ENCODE peak calls at places on chromosomes 2 and 18, in five cellular contexts. One of them, this sample, is unnamed.

GRCh38 chr18:45517181-45517741 is 98.0 kb upstream of the SLC14A2 start:
- DNase-seq in HFFc6: no peak
- DNase-seq in adrenal gland: peak; percentile 17
- DNase-seq in endothelial cell: no peak
- DNase-seq in CD8-positive, alpha-beta T cell: no peak
- DNase-seq in this sample: no peak

GRCh38 chr2:238925281-238925680 is 77.4 kb downstream of the TWIST2 start:
- DNase-seq in HFFc6: no peak
- DNase-seq in adrenal gland: no peak
- DNase-seq in endothelial cell: no peak
- DNase-seq in CD8-positive, alpha-beta T cell: no peak
- DNase-seq in this sample: no peak

GRCh38 chr18:1663879-1664705 is 759.4 kb downstream of the ADCYAP1 start:
- DNase-seq in HFFc6: no peak
- DNase-seq in adrenal gland: peak; percentile 33
- DNase-seq in endothelial cell: peak; percentile 75
- DNase-seq in CD8-positive, alpha-beta T cell: no peak
- DNase-seq in this sample: peak; percentile 22

GRCh38 chr18:22332590-22332989 is 85.1 kb downstream of the CTAGE1 start:
- DNase-seq in HFFc6: no peak
- DNase-seq in adrenal gland: no peak
- DNase-seq in endothelial cell: peak; percentile 24
- DNase-seq in CD8-positive, alpha-beta T cell: no peak
- DNase-seq in this sample: no peak

GRCh38 chr2:30428827-30429461 is 18.1 kb upstream of the LCLAT1 start:
- DNase-seq in HFFc6: no peak
- DNase-seq in adrenal gland: no peak
- DNase-seq in endothelial cell: no peak
- DNase-seq in CD8-positive, alpha-beta T cell: no peak
- DNase-seq in this sample: no peak

GRCh38 chr2:74564222-74564621 is 9.7 kb downstream of the DOK1 start:
- DNase-seq in HFFc6: peak; percentile 41
- DNase-seq in adrenal gland: no peak
- DNase-seq in endothelial cell: no peak
- DNase-seq in CD8-positive, alpha-beta T cell: no peak
- DNase-seq in this sample: no peak

GRCh38 chr18:8839285-8839684 is 133.9 kb downstream of the MTCL1 start:
- DNase-seq in HFFc6: no peak
- DNase-seq in adrenal gland: no peak
- DNase-seq in endothelial cell: no peak
- DNase-seq in CD8-positive, alpha-beta T cell: no peak
- DNase-seq in this sample: no peak

GRCh38 chr18:59323931-59324622 is 5.6 kb upstream of the CPLX4 start:
- DNase-seq in HFFc6: peak; percentile 49
- DNase-seq in adrenal gland: no peak
- DNase-seq in endothelial cell: no peak
- DNase-seq in CD8-positive, alpha-beta T cell: no peak
- DNase-seq in this sample: no peak

GRCh38 chr2:37654419-37654818 is 17.0 kb downstream of the CDC42EP3 start:
- DNase-seq in HFFc6: no peak
- DNase-seq in adrenal gland: no peak
- DNase-seq in endothelial cell: no peak
- DNase-seq in CD8-positive, alpha-beta T cell: no peak
- DNase-seq in this sample: no peak

GRCh38 chr2:5696741-5697521 is 4.7 kb downstream of the SOX11 start:
- DNase-seq in HFFc6: no peak
- DNase-seq in adrenal gland: no peak
- DNase-seq in endothelial cell: peak; percentile 62
- DNase-seq in CD8-positive, alpha-beta T cell: no peak
- DNase-seq in this sample: peak; percentile 39

GRCh38 chr2:224410946-224411561 is 9.1 kb upstream of the FAM124B start:
- DNase-seq in HFFc6: peak; percentile 25
- DNase-seq in adrenal gland: no peak
- DNase-seq in endothelial cell: no peak
- DNase-seq in CD8-positive, alpha-beta T cell: no peak
- DNase-seq in this sample: no peak

DNA sequence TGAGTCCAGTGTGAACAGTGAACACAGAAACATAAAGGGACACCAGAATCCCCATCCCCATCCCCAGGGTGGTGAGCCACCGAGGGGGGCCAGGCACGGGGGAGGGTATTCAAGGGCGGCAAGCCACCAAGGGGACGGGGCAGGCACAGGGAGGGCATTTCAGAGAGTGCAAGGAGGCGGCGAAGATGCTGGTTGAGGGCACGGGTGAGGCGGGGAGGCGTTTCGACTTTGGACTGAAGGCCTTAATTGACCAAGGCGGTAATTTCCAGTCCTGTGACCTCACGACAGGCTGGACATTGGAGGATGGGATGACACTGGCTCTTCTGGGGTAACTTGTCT is 70.4 kb downstream of the ODC1 start:
- DNase-seq in HFFc6: no peak
- DNase-seq in adrenal gland: no peak
- DNase-seq in endothelial cell: no peak
- DNase-seq in CD8-positive, alpha-beta T cell: no peak
- DNase-seq in this sample: no peak
- TF ChIP-seq CTCF in HFFc6: no peak
- TF ChIP-seq CTCF in adrenal gland: no peak
- TF ChIP-seq CTCF in endothelial cell: no peak
- TF ChIP-seq CTCF in CD8-positive, alpha-beta T cell: no peak
- TF ChIP-seq CTCF in this sample: no peak

DNA sequence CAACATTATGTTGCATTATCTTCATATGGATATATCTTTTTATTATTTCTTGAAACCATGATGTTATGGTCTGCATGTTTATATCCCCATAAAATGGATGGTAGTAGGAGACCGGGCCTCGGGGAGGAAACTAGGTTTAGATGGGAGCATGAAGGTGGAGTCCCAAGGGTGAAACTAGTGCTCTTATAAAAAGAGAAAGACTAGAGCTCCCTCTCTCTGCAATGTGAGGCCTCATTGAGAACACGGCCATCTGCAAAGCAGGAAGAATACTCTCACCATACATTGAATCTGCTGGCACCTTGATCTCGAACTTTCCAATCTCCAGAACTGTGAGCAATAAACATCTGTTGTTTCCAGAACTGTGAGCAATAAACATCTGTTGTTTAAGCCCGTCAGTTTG is 64.0 kb downstream of the NXPH2 start:
- DNase-seq in HFFc6: no peak
- DNase-seq in adrenal gland: no peak
- DNase-seq in endothelial cell: no peak
- DNase-seq in CD8-positive, alpha-beta T cell: no peak
- DNase-seq in this sample: no peak
- TF ChIP-seq CTCF in HFFc6: no peak
- TF ChIP-seq CTCF in adrenal gland: no peak
- TF ChIP-seq CTCF in endothelial cell: no peak
- TF ChIP-seq CTCF in CD8-positive, alpha-beta T cell: no peak
- TF ChIP-seq CTCF in this sample: no peak

GRCh38 chr2:129661942-129662341 is 317.5 kb upstream of the RAB6C start:
- DNase-seq in HFFc6: no peak
- DNase-seq in adrenal gland: no peak
- DNase-seq in endothelial cell: no peak
- DNase-seq in CD8-positive, alpha-beta T cell: no peak
- DNase-seq in this sample: no peak
- TF ChIP-seq CTCF in HFFc6: no peak
- TF ChIP-seq CTCF in adrenal gland: no peak
- TF ChIP-seq CTCF in endothelial cell: no peak
- TF ChIP-seq CTCF in CD8-positive, alpha-beta T cell: no peak
- TF ChIP-seq CTCF in this sample: no peak

DNA sequence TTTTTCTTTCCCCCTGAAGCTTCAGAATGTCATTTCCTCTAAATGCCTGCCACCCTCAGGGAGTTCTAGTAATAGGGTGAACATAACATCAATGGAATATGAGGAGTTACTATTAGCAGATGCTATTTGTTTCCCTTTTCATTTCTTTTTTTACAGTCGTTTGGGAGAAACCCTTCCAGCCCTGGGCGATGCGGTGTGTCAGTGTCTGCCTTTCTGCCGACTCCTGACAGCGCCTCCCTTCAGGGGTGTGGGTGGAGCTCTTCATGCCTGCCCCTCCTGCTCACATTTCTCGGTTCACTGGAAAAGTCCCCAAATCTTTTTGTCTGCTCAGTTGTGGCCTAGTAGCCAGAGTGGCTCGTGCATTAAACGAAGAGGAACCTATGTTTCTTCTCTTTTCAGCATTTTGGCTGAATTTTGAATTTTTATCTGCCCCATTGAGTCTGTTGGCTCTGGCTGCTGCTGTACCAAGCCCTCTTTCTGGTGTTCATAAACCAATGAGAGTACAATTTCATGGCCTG is 72.3 kb downstream of the FMNL2 start:
- DNase-seq in HFFc6: peak; percentile 55
- DNase-seq in adrenal gland: peak; percentile 64
- DNase-seq in endothelial cell: peak; percentile 31
- DNase-seq in CD8-positive, alpha-beta T cell: no peak
- DNase-seq in this sample: no peak
- TF ChIP-seq CTCF in HFFc6: peak; percentile 23
- TF ChIP-seq CTCF in adrenal gland: no peak
- TF ChIP-seq CTCF in endothelial cell: no peak
- TF ChIP-seq CTCF in CD8-positive, alpha-beta T cell: no peak
- TF ChIP-seq CTCF in this sample: no peak

DNA sequence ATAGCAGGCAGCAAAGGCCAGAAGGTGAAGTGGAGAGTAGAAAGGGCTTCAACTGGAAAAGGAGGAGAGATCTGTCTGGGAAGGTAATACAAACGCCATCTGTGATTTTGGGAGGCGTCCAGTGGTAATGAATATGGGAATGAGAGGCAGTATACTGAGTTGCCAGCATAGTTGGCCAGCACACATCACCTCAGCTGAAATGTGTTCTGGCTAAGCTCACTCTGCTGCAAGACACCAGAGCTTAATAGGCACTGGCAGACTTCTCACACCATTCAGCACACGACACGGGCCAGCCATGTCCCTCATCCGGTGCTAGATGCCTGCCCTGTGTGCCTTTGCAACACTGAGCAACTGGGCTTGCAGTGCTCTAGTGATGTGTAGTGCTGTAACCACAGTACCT is 277.1 kb downstream of the PIEZO2 start:
- DNase-seq in HFFc6: no peak
- DNase-seq in adrenal gland: no peak
- DNase-seq in endothelial cell: no peak
- DNase-seq in CD8-positive, alpha-beta T cell: no peak
- DNase-seq in this sample: no peak
- TF ChIP-seq CTCF in HFFc6: no peak
- TF ChIP-seq CTCF in adrenal gland: no peak
- TF ChIP-seq CTCF in endothelial cell: no peak
- TF ChIP-seq CTCF in CD8-positive, alpha-beta T cell: no peak
- TF ChIP-seq CTCF in this sample: no peak

GRCh38 chr2:38947241-38948239 is 57.9 kb downstream of the ARHGEF33 start:
- DNase-seq in HFFc6: peak; percentile 85
- DNase-seq in adrenal gland: peak; percentile 82
- DNase-seq in endothelial cell: peak; percentile 75
- DNase-seq in CD8-positive, alpha-beta T cell: peak; percentile 68
- DNase-seq in this sample: peak; percentile 48
- TF ChIP-seq CTCF in HFFc6: peak; percentile 85
- TF ChIP-seq CTCF in adrenal gland: peak; percentile 64
- TF ChIP-seq CTCF in endothelial cell: peak; percentile 66
- TF ChIP-seq CTCF in CD8-positive, alpha-beta T cell: peak; percentile 44
- TF ChIP-seq CTCF in this sample: peak; percentile 74

This sample was measured in progenitor cell of endocrine pancreas.